ENCODE peak calls at places on chromosomes 5 and 9, in nine cellular contexts. F is MM.1S; B is ovary; I is NCI-H1436 treated with DMSO at 0.1 percent for 48 hours; E is endothelial cell of umbilical vein; N is T-helper 1 cell; L is CD4-positive, alpha-beta T cell; Q is fibroblast of pulmonary artery; M is SJCRH30. D is an unnamed sample.

GRCh38 chr9:3457171-3457570 is 68.6 kb downstream of the RFX3 start:
- DNase-seq in N (no peak), M (no peak), F (no peak), L (no peak), I (no peak), E (no peak), Q (no peak), B (no peak), D (no peak)

GRCh38 chr5:108634251-108634950 is 113.3 kb upstream of the FER start:
- DNase-seq in F (no peak), E (no peak), Q (peak), M (no peak), B (no peak), N (no peak), I (no peak), L (no peak), D (no peak)

GRCh38 chr5:14893351-14893750 is 21.8 kb upstream of the ANKH start:
- DNase-seq in N (no peak), M (no peak), F (no peak), B (no peak), L (no peak), Q (no peak), E (no peak), I (no peak), D (no peak)

GRCh38 chr5:178854284-178854683 is 5.5 kb upstream of the ZNF354B start:
- DNase-seq in M (no peak), I (no peak), L (no peak), Q (no peak), E (no peak), N (no peak), F (no peak), B (no peak), D (no peak)

GRCh38 chr5:98397081-98397480 is 376.4 kb upstream of the RGMB start:
- DNase-seq in B (no peak), I (no peak), N (no peak), E (peak), Q (peak), M (no peak), F (no peak), L (no peak), D (no peak)

GRCh38 chr9:91949946-91950664 is at the start of gene ROR2:
- DNase-seq in L (peak), M (no peak), I (no peak), N (no peak), B (peak), F (peak), Q (peak), E (peak), D (peak)

GRCh38 chr9:103377667-103378066 is 382.5 kb downstream of the CYLC2 start:
- DNase-seq in E (no peak), L (no peak), F (no peak), N (no peak), I (no peak), M (no peak), Q (no peak), B (no peak), D (no peak)

GRCh38 chr9:108549184-108549583 is 306.6 kb downstream of the ACTL7B start:
- DNase-seq in I (no peak), Q (no peak), N (no peak), M (no peak), L (no peak), F (no peak), E (no peak), B (no peak), D (no peak)

GRCh38 chr5:95114305-95114704 is 170.6 kb downstream of the MCTP1 start:
- DNase-seq in B (no peak), F (no peak), I (no peak), Q (no peak), L (no peak), N (no peak), M (no peak), E (no peak), D (no peak)

GRCh38 chr5:142000709-142001484 is 11.9 kb downstream of the GNPDA1 start:
- DNase-seq in F (no peak), M (no peak), I (peak), E (peak), L (no peak), N (no peak), Q (peak), B (no peak), D (no peak)

GRCh38 chr9:93676310-93677054 is 100.1 kb downstream of the PHF2 start:
- DNase-seq in Q (no peak), E (no peak), L (no peak), F (no peak), I (no peak), N (peak), B (no peak), M (peak), D (no peak)

GRCh38 chr9:21404146-21404545 is 4.8 kb upstream of the IFNA8 start:
- DNase-seq in M (no peak), B (no peak), I (no peak), Q (no peak), N (no peak), F (no peak), E (no peak), L (no peak), D (no peak)

GRCh38 chr9:115637661-115638060 is 515.9 kb upstream of the PAPPA start:
- DNase-seq in M (no peak), L (no peak), Q (no peak), I (no peak), E (no peak), B (no peak), F (no peak), N (no peak), D (no peak)

GRCh38 chr5:179322071-179323025 is 22.9 kb downstream of the ADAMTS2 start:
- DNase-seq in M (no peak), I (no peak), L (no peak), Q (no peak), B (peak), N (peak), F (no peak), E (no peak), D (no peak)